ENCODE peak calls at places on chromosomes 12 and 14, in seven cellular contexts. One of them, this sample, is unnamed.

GRCh38 chr14:69845787-69846186 is 33.4 kb upstream of the SMOC1 start:
- DNase-seq in MM.1S: no peak
- DNase-seq in BJ: no peak
- DNase-seq in epithelial cell of proximal tubule: peak
- DNase-seq in AG09309: no peak
- DNase-seq in lower leg skin: no peak
- DNase-seq in HFFc6: no peak
- DNase-seq in this sample: no peak

GRCh38 chr14:24734917-24735500 is 101.0 kb upstream of the GZMB start:
- DNase-seq in MM.1S: peak
- DNase-seq in BJ: peak
- DNase-seq in epithelial cell of proximal tubule: peak
- DNase-seq in AG09309: peak
- DNase-seq in lower leg skin: peak
- DNase-seq in HFFc6: peak
- DNase-seq in this sample: peak

GRCh38 chr14:87522575-87522974 is 470.4 kb downstream of the GALC start:
- DNase-seq in MM.1S: peak
- DNase-seq in BJ: no peak
- DNase-seq in epithelial cell of proximal tubule: no peak
- DNase-seq in AG09309: no peak
- DNase-seq in lower leg skin: no peak
- DNase-seq in HFFc6: no peak
- DNase-seq in this sample: no peak

GRCh38 chr12:85322715-85323114 is 42.7 kb downstream of the ALX1 start:
- DNase-seq in MM.1S: no peak
- DNase-seq in BJ: no peak
- DNase-seq in epithelial cell of proximal tubule: no peak
- DNase-seq in AG09309: no peak
- DNase-seq in lower leg skin: no peak
- DNase-seq in HFFc6: no peak
- DNase-seq in this sample: no peak

GRCh38 chr12:59699408-59700144 is 103.7 kb downstream of the SLC16A7 start:
- DNase-seq in MM.1S: no peak
- DNase-seq in BJ: peak
- DNase-seq in epithelial cell of proximal tubule: no peak
- DNase-seq in AG09309: peak
- DNase-seq in lower leg skin: no peak
- DNase-seq in HFFc6: peak
- DNase-seq in this sample: no peak

GRCh38 chr12:6020930-6021329 is 75.9 kb upstream of the ANO2 start:
- DNase-seq in MM.1S: no peak
- DNase-seq in BJ: no peak
- DNase-seq in epithelial cell of proximal tubule: no peak
- DNase-seq in AG09309: no peak
- DNase-seq in lower leg skin: no peak
- DNase-seq in HFFc6: no peak
- DNase-seq in this sample: no peak

GRCh38 chr12:30023186-30023585 is 239.4 kb upstream of the TMTC1 start:
- DNase-seq in MM.1S: no peak
- DNase-seq in BJ: no peak
- DNase-seq in epithelial cell of proximal tubule: no peak
- DNase-seq in AG09309: no peak
- DNase-seq in lower leg skin: no peak
- DNase-seq in HFFc6: no peak
- DNase-seq in this sample: no peak

GRCh38 chr12:6613015-6613775 is 6.0 kb upstream of the CHD4 start:
- DNase-seq in MM.1S: peak
- DNase-seq in BJ: peak
- DNase-seq in epithelial cell of proximal tubule: no peak
- DNase-seq in AG09309: no peak
- DNase-seq in lower leg skin: peak
- DNase-seq in HFFc6: peak
- DNase-seq in this sample: no peak

GRCh38 chr12:91210577-91210976 is 28.0 kb upstream of the DCN start:
- DNase-seq in MM.1S: no peak
- DNase-seq in BJ: no peak
- DNase-seq in epithelial cell of proximal tubule: no peak
- DNase-seq in AG09309: no peak
- DNase-seq in lower leg skin: no peak
- DNase-seq in HFFc6: no peak
- DNase-seq in this sample: no peak

GRCh38 chr14:69002069-69002468 is 23.0 kb upstream of the ACTN1 start:
- DNase-seq in MM.1S: no peak
- DNase-seq in BJ: no peak
- DNase-seq in epithelial cell of proximal tubule: no peak
- DNase-seq in AG09309: no peak
- DNase-seq in lower leg skin: no peak
- DNase-seq in HFFc6: no peak
- DNase-seq in this sample: peak

GRCh38 chr12:109469516-109469915 is 7.6 kb downstream of the KCTD10 start:
- DNase-seq in MM.1S: no peak
- DNase-seq in BJ: peak
- DNase-seq in epithelial cell of proximal tubule: no peak
- DNase-seq in AG09309: no peak
- DNase-seq in lower leg skin: no peak
- DNase-seq in HFFc6: no peak
- DNase-seq in this sample: no peak

GRCh38 chr14:46999661-47000060 is 348.1 kb upstream of the RPL10L start:
- DNase-seq in MM.1S: no peak
- DNase-seq in BJ: no peak
- DNase-seq in epithelial cell of proximal tubule: no peak
- DNase-seq in AG09309: no peak
- DNase-seq in lower leg skin: no peak
- DNase-seq in HFFc6: no peak
- DNase-seq in this sample: no peak

GRCh38 chr12:15356831-15357456 is 34.6 kb downstream of the PTPRO start:
- DNase-seq in MM.1S: no peak
- DNase-seq in BJ: no peak
- DNase-seq in epithelial cell of proximal tubule: no peak
- DNase-seq in AG09309: no peak
- DNase-seq in lower leg skin: no peak
- DNase-seq in HFFc6: no peak
- DNase-seq in this sample: no peak

GRCh38 chr12:126811401-126811800 is 1455.6 kb upstream of the TMEM132C start:
- DNase-seq in MM.1S: no peak
- DNase-seq in BJ: no peak
- DNase-seq in epithelial cell of proximal tubule: no peak
- DNase-seq in AG09309: no peak
- DNase-seq in lower leg skin: no peak
- DNase-seq in HFFc6: no peak
- DNase-seq in this sample: no peak

GRCh38 chr12:120468846-120469449 is 600 bp downstream of the SRSF9 start:
- DNase-seq in MM.1S: no peak
- DNase-seq in BJ: no peak
- DNase-seq in epithelial cell of proximal tubule: no peak
- DNase-seq in AG09309: no peak
- DNase-seq in lower leg skin: no peak
- DNase-seq in HFFc6: peak
- DNase-seq in this sample: peak

GRCh38 chr12:117009759-117010158 is 89.5 kb downstream of the TESC start:
- DNase-seq in MM.1S: no peak
- DNase-seq in BJ: no peak
- DNase-seq in epithelial cell of proximal tubule: no peak
- DNase-seq in AG09309: no peak
- DNase-seq in lower leg skin: no peak
- DNase-seq in HFFc6: no peak
- DNase-seq in this sample: no peak

GRCh38 chr14:93546642-93547041 is 115.9 kb downstream of the UNC79 start:
- DNase-seq in MM.1S: no peak
- DNase-seq in BJ: no peak
- DNase-seq in epithelial cell of proximal tubule: peak
- DNase-seq in AG09309: no peak
- DNase-seq in lower leg skin: no peak
- DNase-seq in HFFc6: no peak
- DNase-seq in this sample: no peak

GRCh38 chr12:30974746-30975500 is 48.4 kb downstream of the TSPAN11 start:
- DNase-seq in MM.1S: no peak
- DNase-seq in BJ: no peak
- DNase-seq in epithelial cell of proximal tubule: no peak
- DNase-seq in AG09309: no peak
- DNase-seq in lower leg skin: no peak
- DNase-seq in HFFc6: no peak
- DNase-seq in this sample: no peak

GRCh38 chr14:65238456-65238855 is 136.1 kb upstream of the MAX start:
- DNase-seq in MM.1S: no peak
- DNase-seq in BJ: peak
- DNase-seq in epithelial cell of proximal tubule: peak
- DNase-seq in AG09309: peak
- DNase-seq in lower leg skin: no peak
- DNase-seq in HFFc6: peak
- DNase-seq in this sample: no peak

GRCh38 chr12:64746663-64747062 is 12.5 kb downstream of the GNS start:
- DNase-seq in MM.1S: no peak
- DNase-seq in BJ: no peak
- DNase-seq in epithelial cell of proximal tubule: no peak
- DNase-seq in AG09309: no peak
- DNase-seq in lower leg skin: no peak
- DNase-seq in HFFc6: no peak
- DNase-seq in this sample: no peak

GRCh38 chr14:76205708-76206107 is 54.0 kb downstream of the GPATCH2L start:
- DNase-seq in MM.1S: no peak
- DNase-seq in BJ: no peak
- DNase-seq in epithelial cell of proximal tubule: no peak
- DNase-seq in AG09309: no peak
- DNase-seq in lower leg skin: no peak
- DNase-seq in HFFc6: no peak
- DNase-seq in this sample: no peak

GRCh38 chr12:124402281-124403066 is 107.6 kb downstream of the RFLNA start:
- DNase-seq in MM.1S: no peak
- DNase-seq in BJ: no peak
- DNase-seq in epithelial cell of proximal tubule: no peak
- DNase-seq in AG09309: no peak
- DNase-seq in lower leg skin: no peak
- DNase-seq in HFFc6: no peak
- DNase-seq in this sample: no peak

GRCh38 chr12:124403273-124403672 is 108.4 kb downstream of the RFLNA start:
- DNase-seq in MM.1S: no peak
- DNase-seq in BJ: no peak
- DNase-seq in epithelial cell of proximal tubule: no peak
- DNase-seq in AG09309: no peak
- DNase-seq in lower leg skin: no peak
- DNase-seq in HFFc6: no peak
- DNase-seq in this sample: no peak

GRCh38 chr12:124405592-124405991 is 110.7 kb downstream of the RFLNA start:
- DNase-seq in MM.1S: no peak
- DNase-seq in BJ: no peak
- DNase-seq in epithelial cell of proximal tubule: no peak
- DNase-seq in AG09309: no peak
- DNase-seq in lower leg skin: no peak
- DNase-seq in HFFc6: no peak
- DNase-seq in this sample: no peak

GRCh38 chr12:124405151-124405550 is 110.3 kb downstream of the RFLNA start:
- DNase-seq in MM.1S: no peak
- DNase-seq in BJ: no peak
- DNase-seq in epithelial cell of proximal tubule: no peak
- DNase-seq in AG09309: no peak
- DNase-seq in lower leg skin: no peak
- DNase-seq in HFFc6: no peak
- DNase-seq in this sample: no peak

GRCh38 chr12:124404162-124404561 is 109.3 kb downstream of the RFLNA start:
- DNase-seq in MM.1S: no peak
- DNase-seq in BJ: no peak
- DNase-seq in epithelial cell of proximal tubule: no peak
- DNase-seq in AG09309: no peak
- DNase-seq in lower leg skin: no peak
- DNase-seq in HFFc6: no peak
- DNase-seq in this sample: no peak
- TF ChIP-seq CTCF in MM.1S: no peak
- TF ChIP-seq CTCF in BJ: no peak
- TF ChIP-seq CTCF in epithelial cell of proximal tubule: no peak
- TF ChIP-seq CTCF in AG09309: no peak
- TF ChIP-seq CTCF in lower leg skin: no peak
- TF ChIP-seq CTCF in HFFc6: no peak
- TF ChIP-seq CTCF in this sample: no peak

GRCh38 chr12:121796855-121797751 is 3.6 kb upstream of the RHOF start:
- DNase-seq in MM.1S: no peak
- DNase-seq in BJ: no peak
- DNase-seq in epithelial cell of proximal tubule: peak
- DNase-seq in AG09309: no peak
- DNase-seq in lower leg skin: peak
- DNase-seq in HFFc6: peak
- DNase-seq in this sample: peak
- TF ChIP-seq CTCF in MM.1S: no peak
- TF ChIP-seq CTCF in BJ: peak
- TF ChIP-seq CTCF in epithelial cell of proximal tubule: peak
- TF ChIP-seq CTCF in AG09309: peak
- TF ChIP-seq CTCF in lower leg skin: no peak
- TF ChIP-seq CTCF in HFFc6: peak
- TF ChIP-seq CTCF in this sample: no peak

GRCh38 chr14:67996235-67996634 is 176.7 kb downstream of the RAD51B start:
- DNase-seq in MM.1S: no peak
- DNase-seq in BJ: no peak
- DNase-seq in epithelial cell of proximal tubule: no peak
- DNase-seq in AG09309: no peak
- DNase-seq in lower leg skin: no peak
- DNase-seq in HFFc6: no peak
- DNase-seq in this sample: no peak

GRCh38 chr14:67999290-67999689 is 179.7 kb downstream of the RAD51B start:
- DNase-seq in MM.1S: no peak
- DNase-seq in BJ: no peak
- DNase-seq in epithelial cell of proximal tubule: no peak
- DNase-seq in AG09309: no peak
- DNase-seq in lower leg skin: no peak
- DNase-seq in HFFc6: peak
- DNase-seq in this sample: no peak

GRCh38 chr14:68000516-68000915 is 180.9 kb downstream of the RAD51B start:
- DNase-seq in MM.1S: no peak
- DNase-seq in BJ: no peak
- DNase-seq in epithelial cell of proximal tubule: no peak
- DNase-seq in AG09309: no peak
- DNase-seq in lower leg skin: no peak
- DNase-seq in HFFc6: no peak
- DNase-seq in this sample: no peak

GRCh38 chr14:67999693-68000384 is 180.3 kb downstream of the RAD51B start:
- DNase-seq in MM.1S: no peak
- DNase-seq in BJ: peak
- DNase-seq in epithelial cell of proximal tubule: peak
- DNase-seq in AG09309: no peak
- DNase-seq in lower leg skin: no peak
- DNase-seq in HFFc6: peak
- DNase-seq in this sample: no peak

DNA sequence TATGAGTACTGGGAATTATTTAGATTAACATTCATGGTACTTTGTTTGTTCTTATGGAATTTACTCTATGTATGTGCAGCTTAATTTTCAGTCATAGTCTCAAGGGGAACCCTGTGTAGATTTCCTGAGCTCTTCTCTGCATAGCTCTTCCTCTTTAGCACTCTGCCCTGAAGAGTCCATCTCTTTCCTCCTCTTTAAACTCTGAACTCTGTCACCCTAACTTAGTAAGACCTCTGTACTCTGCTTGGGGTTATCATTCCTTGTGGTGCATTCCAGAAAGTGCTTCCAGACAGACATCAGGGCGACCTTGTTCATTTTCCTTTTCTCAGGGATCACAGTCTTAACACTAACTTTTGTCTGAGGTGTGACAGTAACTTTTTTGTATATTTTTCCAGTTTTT is 179.2 kb downstream of the RAD51B start:
- DNase-seq in MM.1S: no peak
- DNase-seq in BJ: no peak
- DNase-seq in epithelial cell of proximal tubule: no peak
- DNase-seq in AG09309: no peak
- DNase-seq in lower leg skin: no peak
- DNase-seq in HFFc6: no peak
- DNase-seq in this sample: no peak
- TF ChIP-seq CTCF in MM.1S: no peak
- TF ChIP-seq CTCF in BJ: no peak
- TF ChIP-seq CTCF in epithelial cell of proximal tubule: no peak
- TF ChIP-seq CTCF in AG09309: no peak
- TF ChIP-seq CTCF in lower leg skin: no peak
- TF ChIP-seq CTCF in HFFc6: no peak
- TF ChIP-seq CTCF in this sample: no peak

GRCh38 chr14:91417134-91417982 is at the start of gene CCDC88C:
- DNase-seq in MM.1S: peak
- DNase-seq in BJ: no peak
- DNase-seq in epithelial cell of proximal tubule: no peak
- DNase-seq in AG09309: no peak
- DNase-seq in lower leg skin: no peak
- DNase-seq in HFFc6: no peak
- DNase-seq in this sample: peak
- TF ChIP-seq CTCF in MM.1S: no peak
- TF ChIP-seq CTCF in BJ: no peak
- TF ChIP-seq CTCF in epithelial cell of proximal tubule: no peak
- TF ChIP-seq CTCF in AG09309: no peak
- TF ChIP-seq CTCF in lower leg skin: no peak
- TF ChIP-seq CTCF in HFFc6: no peak
- TF ChIP-seq CTCF in this sample: no peak

This sample was measured in endothelial cell.